ENCODE peak calls at places on chromosomes 11 and 22, in four cellular contexts. N is K562, G is neural progenitor cell, S is PC-3. Q is an unnamed sample.

GRCh38 chr11:119643212-119643877 is 85.7 kb downstream of the NECTIN1 start:
- DNase-seq in N (no peak), S (no peak), G (no peak), Q (no peak)

GRCh38 chr11:116420770-116421528 is 351.8 kb downstream of the BUD13 start:
- DNase-seq in N (no peak), G (no peak), S (peak; percentile 41), Q (peak; percentile 60)

GRCh38 chr11:82899191-82899820 is 924 bp downstream of the PRCP start:
- DNase-seq in N (peak; percentile 17), G (no peak), S (no peak), Q (no peak)

GRCh38 chr11:126547161-126547560 is 191.7 kb downstream of the ST3GAL4 start:
- DNase-seq in S (peak; percentile 38), N (no peak), G (no peak), Q (peak; percentile 38)

GRCh38 chr11:3826721-3827120 is 14.0 kb downstream of the RHOG start:
- DNase-seq in N (no peak), G (peak; percentile 27), S (no peak), Q (no peak)

GRCh38 chr11:108606495-108607160 is 13.1 kb upstream of the EXPH5 start:
- DNase-seq in S (peak; percentile 83), G (no peak), N (no peak), Q (peak; percentile 37)

GRCh38 chr11:2196970-2197770 is 25.6 kb upstream of the TH start:
- DNase-seq in N (peak; percentile 82), G (peak; percentile 93), S (peak; percentile 78), Q (peak; percentile 47)

GRCh38 chr22:47101321-47101885 is 339.0 kb downstream of the TBC1D22A start:
- DNase-seq in N (no peak), S (no peak), G (no peak), Q (no peak)

GRCh38 chr22:30856699-30857098 is 111.9 kb downstream of the MORC2 start:
- DNase-seq in N (peak; percentile 1), G (no peak), S (no peak), Q (no peak)

GRCh38 chr11:68380786-68381622 is 68.6 kb downstream of the LRP5 start:
- DNase-seq in G (no peak), S (no peak), N (no peak), Q (no peak)

GRCh38 chr11:57667065-57667714 is 724 bp upstream of the ZDHHC5 start:
- DNase-seq in S (peak; percentile 98), G (peak; percentile 99), N (peak; percentile 97), Q (peak; percentile 100)

GRCh38 chr11:2687782-2688191 is 12.0 kb downstream of the KCNQ1OT1 start:
- DNase-seq in S (no peak), G (no peak), N (no peak), Q (no peak)

GRCh38 chr22:35397095-35397904 is 2.6 kb upstream of the MCM5 start:
- DNase-seq in N (no peak), S (no peak), G (no peak), Q (peak; percentile 34)

GRCh38 chr22:38176170-38176741 is 5.4 kb downstream of the PLA2G6 start:
- DNase-seq in G (no peak), N (no peak), S (no peak), Q (peak; percentile 75)

GRCh38 chr11:77442394-77443053 is 31.4 kb downstream of the PAK1 start:
- DNase-seq in N (no peak), S (no peak), G (no peak), Q (no peak)

GRCh38 chr11:34481307-34481706 is 32.3 kb downstream of the ELF5 start:
- DNase-seq in N (no peak), S (peak; percentile 22), G (no peak), Q (no peak)

GRCh38 chr11:91011503-91011902 is 788.7 kb upstream of the CHORDC1 start:
- DNase-seq in G (no peak), S (no peak), N (no peak), Q (no peak)

GRCh38 chr22:17366830-17367229 is 2.4 kb upstream of the CECR2 start:
- DNase-seq in S (no peak), G (peak; percentile 84), N (peak; percentile 74), Q (no peak)

DNA sequence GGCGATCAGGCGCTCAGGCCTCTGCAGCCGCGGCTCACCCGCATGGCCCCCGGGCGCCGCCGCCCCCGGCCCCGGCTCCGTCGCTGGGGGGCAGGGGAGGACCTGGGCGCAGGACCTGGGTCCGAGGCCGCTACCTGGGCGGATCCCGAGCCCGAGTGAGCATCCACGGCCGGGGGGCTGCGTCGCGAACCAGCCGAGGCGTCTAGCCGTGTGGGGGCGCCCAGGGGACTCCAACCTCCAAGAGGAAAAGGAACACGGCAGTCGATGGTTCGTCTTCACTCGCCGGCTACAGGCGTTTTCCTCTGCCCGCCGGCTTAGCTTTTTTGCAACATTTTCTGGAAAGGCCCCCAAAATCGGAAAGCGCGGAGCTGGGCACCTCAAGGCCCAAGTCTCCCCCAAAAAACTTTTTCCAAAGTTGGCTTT is 698 bp downstream of the PDGFB start:
- DNase-seq in G (peak; percentile 59), S (no peak), N (no peak), Q (no peak)
- TF ChIP-seq EZH2 in G (peak; percentile 76), S (no peak), N (no peak), Q (peak; percentile 63)

GRCh38 chr11:118339281-118340045 is 3.0 kb downstream of the CD3D start:
- DNase-seq in G (no peak), S (no peak), N (peak; percentile 38), Q (no peak)
- H2AFZ ChIP-seq in G (no peak overlapping the region), S (no peak overlapping the region), N (peak overlapping the region; percentile 64), Q (no peak overlapping the region)

GRCh38 chr11:6229911-6230310 is 4.5 kb downstream of the FHIP1B start:
- DNase-seq in G (no peak), S (no peak), N (no peak), Q (no peak)
- TF ChIP-seq EZH2 in G (no peak), S (no peak), N (no peak), Q (no peak)

DNA sequence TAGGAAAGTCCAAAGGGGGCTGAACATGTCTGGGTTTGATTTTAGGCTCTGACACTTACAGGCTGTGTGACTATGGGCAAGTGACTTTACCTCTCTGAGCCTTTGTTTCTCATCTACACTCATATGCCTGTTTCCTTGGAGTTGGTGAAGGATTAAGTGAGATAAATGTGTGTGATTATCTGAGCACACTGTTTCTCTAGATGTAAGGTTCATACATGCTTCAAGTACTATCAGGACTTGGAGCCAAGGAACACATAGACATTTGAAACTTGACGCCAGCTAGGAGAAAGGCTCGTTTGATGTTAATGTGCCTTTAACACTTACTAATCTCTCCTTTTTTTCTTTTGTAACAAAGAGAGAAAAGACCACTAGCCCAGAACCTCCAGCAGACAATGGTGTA is 9.7 kb downstream of the CRYBB1 start:
- DNase-seq in N (no peak), G (peak; percentile 45), S (no peak), Q (peak; percentile 56)
- H2AFZ ChIP-seq in N (peak overlapping the region; percentile 45), G (no peak overlapping the region), S (no peak overlapping the region), Q (no peak overlapping the region)

GRCh38 chr11:870418-870817 is 27.8 kb downstream of the TSPAN4 start:
- DNase-seq in G (no peak), S (no peak), N (no peak), Q (no peak)
- TF ChIP-seq EZH2 in G (no peak), S (no peak), N (no peak), Q (no peak)

GRCh38 chr11:122155001-122155400 is 39.0 kb upstream of the BLID start:
- DNase-seq in S (peak; percentile 38), N (no peak), G (no peak), Q (no peak)
- H2AFZ ChIP-seq in S (no peak overlapping the region), N (no peak overlapping the region), G (no peak overlapping the region), Q (no peak overlapping the region)

GRCh38 chr11:122979103-122979814 is 2.4 kb downstream of the BSX start:
- DNase-seq in N (no peak), G (peak; percentile 47), S (no peak), Q (no peak)

GRCh38 chr11:122979815-122980656 is 1.6 kb downstream of the BSX start:
- DNase-seq in G (peak; percentile 53), S (no peak), N (no peak), Q (no peak)

GRCh38 chr11:122983438-122984185 is 2.0 kb upstream of the BSX start:
- DNase-seq in S (no peak), G (peak; percentile 43), N (no peak), Q (no peak)

GRCh38 chr11:122984186-122985011 is 2.8 kb upstream of the BSX start:
- DNase-seq in S (no peak), G (peak; percentile 70), N (no peak), Q (no peak)

GRCh38 chr11:122981388-122982264 is at the start of gene BSX:
- DNase-seq in S (peak; percentile 55), N (peak; percentile 75), G (peak; percentile 95), Q (peak; percentile 47)
- TF ChIP-seq EZH2 in S (no peak), N (no peak), G (no peak), Q (peak; percentile 49)

GRCh38 chr11:64867748-64868462 is 10.5 kb downstream of the EHD1 start:
- DNase-seq in G (no peak), S (peak; percentile 78), N (no peak), Q (peak; percentile 54)

GRCh38 chr11:64869571-64870175 is 8.7 kb downstream of the EHD1 start:
- DNase-seq in G (peak; percentile 53), S (no peak), N (no peak), Q (no peak)

GRCh38 chr11:64870893-64871849 is 7.2 kb downstream of the EHD1 start:
- DNase-seq in S (no peak), G (no peak), N (no peak), Q (no peak)

GRCh38 chr11:64868904-64869570 is 9.4 kb downstream of the EHD1 start:
- DNase-seq in N (no peak), G (no peak), S (peak; percentile 97), Q (peak; percentile 87)

DNA sequence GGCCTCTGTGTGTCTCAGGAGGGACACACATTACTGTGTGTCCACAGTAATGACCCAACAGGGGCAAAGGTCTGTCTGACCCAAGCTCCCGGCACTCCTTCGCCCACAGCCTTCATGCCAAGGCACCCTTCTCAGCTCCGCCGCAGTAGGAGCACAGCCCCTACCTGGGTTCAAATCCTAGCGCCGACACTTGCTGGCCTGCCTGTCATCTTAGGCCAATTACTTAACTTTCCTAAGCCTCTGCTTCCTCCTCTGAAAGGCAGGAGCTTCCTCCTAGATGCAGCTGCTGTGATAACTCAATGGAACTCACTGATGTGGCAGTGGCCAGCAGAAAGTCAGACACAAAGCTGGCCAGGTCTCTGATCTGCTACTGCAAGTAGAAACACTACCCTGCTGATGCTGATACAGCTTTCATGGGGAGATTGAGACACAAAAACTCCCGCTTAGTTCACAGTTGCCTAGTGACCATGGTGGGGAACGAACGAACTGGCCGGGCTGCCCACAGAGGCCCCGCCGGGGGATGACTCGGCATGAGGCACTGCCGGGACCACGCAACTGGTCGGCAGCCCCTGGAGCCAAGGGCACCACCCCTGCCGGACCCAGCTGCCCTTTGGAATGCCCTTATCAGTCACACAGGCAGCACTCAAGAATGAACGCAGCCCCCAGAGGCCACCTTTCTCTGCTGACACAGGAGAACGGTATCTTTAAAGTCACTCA is 8.1 kb downstream of the EHD1 start:
- DNase-seq in S (peak; percentile 48), N (peak; percentile 85), G (peak; percentile 18), Q (peak; percentile 81)
- H2AFZ ChIP-seq in S (no peak overlapping the region), N (no peak overlapping the region), G (no peak overlapping the region), Q (no peak overlapping the region)